ENCODE peak calls at places on chromosome 1, in seven cellular contexts. E is neural crest cell; C is HEK293T; S is pulmonary artery endothelial cell; L is GM03348; U is NCI-H1092 treated with DMSO at 0.1 percent for 48 hours; I is activated CD4-positive, alpha-beta T cell treated with anti-CD3 and anti-CD28 coated beads, Interleukin-2, amount 50 U/mL, for 24 hours. P is an unnamed sample.
A peak's percentile ranks its signal among the peaks of the same experiment; 100 is the strongest.

GRCh38 chr1:35539824-35540261 is 17.4 kb downstream of the KIAA0319L start:
- DNase-seq in I (no peak), L (peak; percentile 61), U (no peak), C (no peak), E (no peak), S (no peak), P (peak; percentile 12)

GRCh38 chr1:169604781-169605560 is 18.7 kb upstream of the F5 start:
- DNase-seq in S (no peak), C (no peak), I (no peak), E (no peak), U (no peak), L (no peak), P (no peak)

GRCh38 chr1:31101147-31101502 is 35.6 kb upstream of the PUM1 start:
- DNase-seq in E (no peak), I (no peak), L (peak; percentile 52), U (peak; percentile 6), C (no peak), S (no peak), P (no peak)

GRCh38 chr1:164838786-164839185 is 279.8 kb downstream of the PBX1 start:
- DNase-seq in S (no peak), L (no peak), C (no peak), U (no peak), E (no peak), I (no peak), P (no peak)

GRCh38 chr1:117662667-117663066 is 56.8 kb downstream of the TENT5C start:
- DNase-seq in I (no peak), L (no peak), C (no peak), E (no peak), U (no peak), S (no peak), P (no peak)

GRCh38 chr1:52238887-52239707 is 97.2 kb downstream of the ZFYVE9 start:
- DNase-seq in U (no peak), E (no peak), C (no peak), L (no peak), I (no peak), S (no peak), P (no peak)

GRCh38 chr1:116350097-116350645 is 22.9 kb upstream of the ATP1A1 start:
- DNase-seq in L (no peak), S (no peak), I (no peak), E (no peak), C (no peak), U (no peak), P (no peak)

GRCh38 chr1:145799806-145800205 is 24.1 kb downstream of the RNF115 start:
- DNase-seq in U (no peak), L (no peak), S (no peak), C (no peak), I (no peak), E (no peak), P (no peak)

GRCh38 chr1:94081566-94082344 is 39.2 kb downstream of the ABCA4 start:
- DNase-seq in U (no peak), E (no peak), L (peak; percentile 86), C (no peak), S (no peak), I (no peak), P (peak; percentile 24)

GRCh38 chr1:180170569-180170968 is 15.9 kb downstream of the QSOX1 start:
- DNase-seq in I (no peak), U (no peak), L (no peak), S (no peak), E (no peak), C (no peak), P (no peak)

P was measured in NCI-H446 treated with DMSO at 0.1 percent for 48 hours.